ENCODE peak calls at places on chromosomes 12 and 14, in five cellular contexts. One of them, this sample, is unnamed.

GRCh38 chr14:91417983-91418386 is 365 bp upstream of the CCDC88C start:
- DNase-seq in IMR-90: no peak
- DNase-seq in A549: peak; percentile 72
- DNase-seq in HepG2: peak; percentile 39
- DNase-seq in SK-N-SH: peak; percentile 86
- DNase-seq in this sample: no peak

GRCh38 chr12:60093428-60093827 is 497.6 kb downstream of the SLC16A7 start:
- DNase-seq in IMR-90: no peak
- DNase-seq in A549: no peak
- DNase-seq in HepG2: no peak
- DNase-seq in SK-N-SH: no peak
- DNase-seq in this sample: no peak

GRCh38 chr12:72547593-72547992 is 275.4 kb downstream of the TRHDE start:
- DNase-seq in IMR-90: peak; percentile 72
- DNase-seq in A549: no peak
- DNase-seq in HepG2: no peak
- DNase-seq in SK-N-SH: no peak
- DNase-seq in this sample: no peak

GRCh38 chr14:95133282-95133681 is 24.0 kb downstream of the DICER1 start:
- DNase-seq in IMR-90: peak; percentile 35
- DNase-seq in A549: no peak
- DNase-seq in HepG2: no peak
- DNase-seq in SK-N-SH: no peak
- DNase-seq in this sample: no peak

GRCh38 chr12:96981053-96981452 is 74.0 kb downstream of the NEDD1 start:
- DNase-seq in IMR-90: peak; percentile 90
- DNase-seq in A549: peak; percentile 11
- DNase-seq in HepG2: no peak
- DNase-seq in SK-N-SH: no peak
- DNase-seq in this sample: no peak

GRCh38 chr12:47307680-47308399 is 228.1 kb upstream of the AMIGO2 start:
- DNase-seq in IMR-90: peak; percentile 73
- DNase-seq in A549: peak; percentile 93
- DNase-seq in HepG2: peak; percentile 43
- DNase-seq in SK-N-SH: peak; percentile 19
- DNase-seq in this sample: peak; percentile 31

GRCh38 chr12:42473130-42473529 is 116.4 kb downstream of the PRICKLE1 start:
- DNase-seq in IMR-90: peak; percentile 84
- DNase-seq in A549: no peak
- DNase-seq in HepG2: no peak
- DNase-seq in SK-N-SH: no peak
- DNase-seq in this sample: no peak

GRCh38 chr12:67765969-67766368 is 117.4 kb downstream of the DYRK2 start:
- DNase-seq in IMR-90: no peak
- DNase-seq in A549: no peak
- DNase-seq in HepG2: no peak
- DNase-seq in SK-N-SH: no peak
- DNase-seq in this sample: no peak

GRCh38 chr14:99971929-99972747 is 93.1 kb upstream of the EVL start:
- DNase-seq in IMR-90: peak; percentile 21
- DNase-seq in A549: no peak
- DNase-seq in HepG2: no peak
- DNase-seq in SK-N-SH: peak; percentile 67
- DNase-seq in this sample: no peak

GRCh38 chr12:105561981-105562726 is 231.7 kb downstream of the C12orf75 start:
- DNase-seq in IMR-90: peak; percentile 90
- DNase-seq in A549: peak; percentile 89
- DNase-seq in HepG2: no peak
- DNase-seq in SK-N-SH: no peak
- DNase-seq in this sample: no peak

GRCh38 chr14:23539209-23539866 is 12.2 kb downstream of the ZFHX2 start:
- DNase-seq in IMR-90: peak; percentile 28
- DNase-seq in A549: peak; percentile 45
- DNase-seq in HepG2: peak; percentile 86
- DNase-seq in SK-N-SH: peak; percentile 92
- DNase-seq in this sample: no peak

GRCh38 chr12:57124259-57124877 is 3.9 kb upstream of the LRP1 start:
- DNase-seq in IMR-90: peak; percentile 69
- DNase-seq in A549: peak; percentile 77
- DNase-seq in HepG2: peak; percentile 73
- DNase-seq in SK-N-SH: peak; percentile 80
- DNase-seq in this sample: no peak

GRCh38 chr12:95963104-95963503 is 20.0 kb downstream of the AMDHD1 start:
- DNase-seq in IMR-90: no peak
- DNase-seq in A549: peak; percentile 57
- DNase-seq in HepG2: no peak
- DNase-seq in SK-N-SH: no peak
- DNase-seq in this sample: no peak

GRCh38 chr14:22864979-22865378 is 6.6 kb upstream of the LRP10 start:
- DNase-seq in IMR-90: no peak
- DNase-seq in A549: no peak
- DNase-seq in HepG2: no peak
- DNase-seq in SK-N-SH: no peak
- DNase-seq in this sample: no peak

GRCh38 chr12:66594688-66595087 is 84.2 kb downstream of the GRIP1 start:
- DNase-seq in IMR-90: no peak
- DNase-seq in A549: no peak
- DNase-seq in HepG2: no peak
- DNase-seq in SK-N-SH: no peak
- DNase-seq in this sample: no peak

GRCh38 chr14:68295316-68295816 is 475.8 kb downstream of the RAD51B start:
- DNase-seq in IMR-90: no peak
- DNase-seq in A549: no peak
- DNase-seq in HepG2: peak; percentile 98
- DNase-seq in SK-N-SH: no peak
- DNase-seq in this sample: no peak

GRCh38 chr14:65976771-65977170 is 509.4 kb upstream of the CCDC196 start:
- DNase-seq in IMR-90: no peak
- DNase-seq in A549: no peak
- DNase-seq in HepG2: no peak
- DNase-seq in SK-N-SH: no peak
- DNase-seq in this sample: no peak

GRCh38 chr12:52126050-52126604 is 46.6 kb downstream of the SMIM41 start:
- DNase-seq in IMR-90: no peak
- DNase-seq in A549: no peak
- DNase-seq in HepG2: no peak
- DNase-seq in SK-N-SH: peak; percentile 28
- DNase-seq in this sample: no peak

GRCh38 chr12:4438834-4439596 is 6.6 kb downstream of the FGF6 start:
- DNase-seq in IMR-90: no peak
- DNase-seq in A549: no peak
- DNase-seq in HepG2: no peak
- DNase-seq in SK-N-SH: no peak
- DNase-seq in this sample: no peak

GRCh38 chr12:12943589-12944260 is 8.2 kb downstream of the GPRC5D start:
- DNase-seq in IMR-90: peak; percentile 52
- DNase-seq in A549: no peak
- DNase-seq in HepG2: no peak
- DNase-seq in SK-N-SH: no peak
- DNase-seq in this sample: no peak

GRCh38 chr12:19530631-19531020 is 91.3 kb downstream of the AEBP2 start:
- DNase-seq in IMR-90: peak; percentile 17
- DNase-seq in A549: no peak
- DNase-seq in HepG2: no peak
- DNase-seq in SK-N-SH: no peak
- DNase-seq in this sample: no peak

GRCh38 chr14:50109342-50109741 is 7.0 kb downstream of the VCPKMT start:
- DNase-seq in IMR-90: peak; percentile 35
- DNase-seq in A549: peak; percentile 53
- DNase-seq in HepG2: peak; percentile 23
- DNase-seq in SK-N-SH: peak; percentile 26
- DNase-seq in this sample: no peak

GRCh38 chr12:27970981-27971489 is 1.5 kb downstream of the PTHLH start:
- DNase-seq in IMR-90: no peak
- DNase-seq in A549: no peak
- DNase-seq in HepG2: no peak
- DNase-seq in SK-N-SH: peak; percentile 21
- DNase-seq in this sample: no peak

GRCh38 chr14:22556021-22556989 is 32.7 kb downstream of the DAD1 start:
- DNase-seq in IMR-90: peak; percentile 89
- DNase-seq in A549: no peak
- DNase-seq in HepG2: no peak
- DNase-seq in SK-N-SH: no peak
- DNase-seq in this sample: peak; percentile 98

GRCh38 chr12:89350661-89351488 is 1.4 kb downstream of the DUSP6 start:
- DNase-seq in IMR-90: no peak
- DNase-seq in A549: no peak
- DNase-seq in HepG2: no peak
- DNase-seq in SK-N-SH: no peak
- DNase-seq in this sample: no peak

GRCh38 chr12:92973614-92974013 is 44.5 kb upstream of the EEA1 start:
- DNase-seq in IMR-90: peak; percentile 90
- DNase-seq in A549: peak; percentile 62
- DNase-seq in HepG2: peak; percentile 63
- DNase-seq in SK-N-SH: no peak
- DNase-seq in this sample: peak; percentile 95
- TF ChIP-seq RFX5 in IMR-90: no peak
- TF ChIP-seq RFX5 in A549: no peak
- TF ChIP-seq RFX5 in HepG2: no peak
- TF ChIP-seq RFX5 in SK-N-SH: no peak
- TF ChIP-seq RFX5 in this sample: no peak

DNA sequence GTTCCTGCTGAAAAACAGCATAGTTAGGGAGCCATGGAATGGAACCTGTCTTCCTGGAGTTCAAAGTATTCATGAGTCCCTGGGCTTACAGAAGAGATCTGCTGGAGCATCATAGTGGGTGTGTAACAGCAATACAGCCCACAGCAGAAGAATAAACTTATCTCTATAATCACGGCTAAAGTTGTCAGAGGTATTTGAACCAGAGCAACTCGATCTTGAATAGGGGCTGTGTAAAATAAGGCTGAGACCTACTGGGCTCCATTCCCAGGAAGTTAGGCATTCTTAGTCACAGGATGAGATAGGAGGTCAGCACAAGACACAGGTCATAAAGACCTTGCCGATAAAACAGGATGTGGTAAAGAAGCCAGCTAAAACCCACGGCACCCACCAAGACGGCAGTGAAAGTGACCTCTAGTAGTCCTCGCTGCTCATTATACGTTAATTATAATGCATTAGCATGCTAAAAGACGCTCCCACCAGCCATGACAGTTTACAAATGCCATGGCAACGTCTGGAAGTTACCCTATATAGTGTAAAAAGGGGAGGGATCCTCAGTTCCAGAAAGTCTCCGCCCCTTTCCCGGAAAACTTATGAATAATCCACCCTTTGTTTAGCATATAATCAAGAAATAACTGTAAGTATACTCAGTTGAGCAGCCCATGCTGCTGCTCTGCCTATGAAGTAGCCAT is 223.4 kb downstream of the PCNX1 start:
- DNase-seq in IMR-90: peak; percentile 88
- DNase-seq in A549: no peak
- DNase-seq in HepG2: no peak
- DNase-seq in SK-N-SH: no peak
- DNase-seq in this sample: peak; percentile 20
- TF ChIP-seq RFX5 in IMR-90: no peak
- TF ChIP-seq RFX5 in A549: no peak
- TF ChIP-seq RFX5 in HepG2: no peak
- TF ChIP-seq RFX5 in SK-N-SH: no peak
- TF ChIP-seq RFX5 in this sample: no peak

DNA sequence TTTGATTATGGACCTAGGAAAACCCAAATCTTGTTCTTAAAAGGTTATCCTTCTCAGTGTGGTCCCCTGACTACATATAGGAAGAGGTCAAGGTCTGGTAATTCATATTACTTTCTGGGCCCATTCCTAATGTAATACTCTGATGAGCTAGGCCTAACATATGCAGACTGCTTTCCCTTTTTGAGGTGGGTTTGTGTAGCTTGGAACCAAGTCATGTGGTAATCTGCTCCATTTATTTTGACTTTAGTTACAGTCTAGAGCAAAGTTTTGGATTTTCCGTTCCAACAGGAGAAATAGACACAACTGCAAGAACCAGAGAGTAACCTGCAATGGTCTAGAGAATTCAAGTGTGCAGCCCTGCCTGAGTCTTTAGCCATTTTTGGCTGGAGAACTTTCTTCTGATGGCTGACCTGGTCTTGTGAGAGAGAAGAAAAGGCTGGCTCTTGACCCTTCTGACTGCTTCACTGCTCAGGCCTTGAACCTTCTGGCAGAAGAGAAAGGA is 22.5 kb downstream of the TTC6 start:
- DNase-seq in IMR-90: no peak
- DNase-seq in A549: no peak
- DNase-seq in HepG2: no peak
- DNase-seq in SK-N-SH: no peak
- DNase-seq in this sample: no peak
- TF ChIP-seq RFX5 in IMR-90: no peak
- TF ChIP-seq RFX5 in A549: no peak
- TF ChIP-seq RFX5 in HepG2: no peak
- TF ChIP-seq RFX5 in SK-N-SH: no peak
- TF ChIP-seq RFX5 in this sample: no peak

GRCh38 chr14:101454229-101454628 is 107.1 kb upstream of the DIO3 start:
- DNase-seq in IMR-90: no peak
- DNase-seq in A549: no peak
- DNase-seq in HepG2: no peak
- DNase-seq in SK-N-SH: no peak
- DNase-seq in this sample: no peak
- TF ChIP-seq RFX5 in IMR-90: no peak
- TF ChIP-seq RFX5 in A549: no peak
- TF ChIP-seq RFX5 in HepG2: no peak
- TF ChIP-seq RFX5 in SK-N-SH: no peak
- TF ChIP-seq RFX5 in this sample: no peak

DNA sequence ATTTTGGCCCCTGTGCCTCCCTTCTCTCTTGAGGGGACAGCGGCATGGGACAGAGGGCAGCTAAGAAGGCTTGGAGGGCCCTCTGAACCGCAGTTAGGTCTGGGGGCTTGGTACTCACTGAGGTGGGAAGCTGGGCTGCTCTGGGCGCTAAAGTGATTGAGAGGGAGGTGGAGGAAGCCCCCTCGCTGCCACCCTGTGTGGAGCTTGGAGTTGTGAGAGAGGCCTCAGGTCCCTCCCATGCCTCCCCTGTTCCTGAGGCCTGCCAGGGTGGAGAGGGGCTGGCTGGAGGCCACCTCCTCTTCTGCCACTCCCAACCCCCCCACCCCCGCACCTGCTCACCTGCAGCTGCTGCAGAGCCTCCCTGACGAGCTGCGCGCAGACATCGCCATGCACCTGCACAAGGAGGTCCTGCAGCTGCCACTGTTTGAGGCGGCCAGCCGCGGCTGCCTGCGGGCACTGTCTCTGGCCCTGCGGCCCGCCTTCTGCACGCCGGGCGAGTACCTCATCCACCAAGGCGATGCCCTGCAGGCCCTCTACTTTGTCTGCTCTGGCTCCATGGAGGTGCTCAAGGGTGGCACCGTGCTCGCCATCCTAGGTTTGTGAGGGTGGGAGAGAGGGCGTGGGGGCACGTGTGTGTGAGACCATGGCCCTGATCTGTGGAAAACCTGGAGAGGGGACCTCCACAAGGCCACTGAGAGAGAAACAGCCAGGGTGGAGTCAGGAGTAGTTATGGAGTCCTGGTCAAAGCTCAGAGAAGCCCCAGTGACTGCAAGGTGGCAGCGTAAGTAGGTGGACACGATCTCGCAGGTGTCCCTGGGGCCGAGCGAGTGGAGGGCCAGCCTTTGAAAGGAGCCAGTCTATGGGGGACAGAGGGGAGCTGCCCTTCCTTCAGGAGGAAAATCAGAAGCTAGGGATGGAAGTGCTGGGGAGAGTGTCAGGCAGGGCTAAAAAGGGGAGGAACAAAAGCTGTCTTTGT is 11.2 kb downstream of the KCNH3 start:
- DNase-seq in IMR-90: no peak
- DNase-seq in A549: no peak
- DNase-seq in HepG2: no peak
- DNase-seq in SK-N-SH: peak; percentile 20
- DNase-seq in this sample: no peak
- TF ChIP-seq RFX5 in IMR-90: no peak
- TF ChIP-seq RFX5 in A549: no peak
- TF ChIP-seq RFX5 in HepG2: no peak
- TF ChIP-seq RFX5 in SK-N-SH: no peak
- TF ChIP-seq RFX5 in this sample: no peak